ENCODE peak calls at places on chromosomes 7 and 10, in four cellular contexts. One of them, this sample, is unnamed.
A peak's percentile ranks its signal among the peaks of the same experiment; 100 is the strongest.

GRCh38 chr7:84102213-84102612 is 92.4 kb downstream of the SEMA3A start:
- DNase-seq in brain microvascular endothelial cell: no peak
- DNase-seq in Panc1: no peak
- DNase-seq in bronchial epithelial cell: peak; percentile 47
- DNase-seq in this sample: peak; percentile 67

GRCh38 chr10:70597856-70598815 is 4.4 kb downstream of the PRF1 start:
- DNase-seq in brain microvascular endothelial cell: no peak
- DNase-seq in bronchial epithelial cell: no peak
- DNase-seq in Panc1: no peak
- DNase-seq in this sample: no peak

GRCh38 chr7:142796501-142797341 is 26.0 kb downstream of the PRSS2 start:
- DNase-seq in bronchial epithelial cell: no peak
- DNase-seq in brain microvascular endothelial cell: peak; percentile 25
- DNase-seq in Panc1: no peak
- DNase-seq in this sample: no peak

GRCh38 chr10:128982179-128982915 is 484.7 kb upstream of the MGMT start:
- DNase-seq in bronchial epithelial cell: no peak
- DNase-seq in brain microvascular endothelial cell: no peak
- DNase-seq in Panc1: no peak
- DNase-seq in this sample: no peak

GRCh38 chr7:66739953-66740301 is 606 bp upstream of the RABGEF1 start:
- DNase-seq in bronchial epithelial cell: no peak
- DNase-seq in brain microvascular endothelial cell: no peak
- DNase-seq in Panc1: no peak
- DNase-seq in this sample: no peak

GRCh38 chr7:83629117-83629880 is 19.6 kb downstream of the SEMA3E start:
- DNase-seq in bronchial epithelial cell: no peak
- DNase-seq in Panc1: no peak
- DNase-seq in brain microvascular endothelial cell: no peak
- DNase-seq in this sample: no peak

GRCh38 chr7:28069788-28070187 is 110.8 kb downstream of the JAZF1 start:
- DNase-seq in brain microvascular endothelial cell: no peak
- DNase-seq in bronchial epithelial cell: no peak
- DNase-seq in Panc1: no peak
- DNase-seq in this sample: no peak

GRCh38 chr10:31112961-31113360 is 81.3 kb upstream of the ZNF438 start:
- DNase-seq in brain microvascular endothelial cell: no peak
- DNase-seq in Panc1: no peak
- DNase-seq in bronchial epithelial cell: no peak
- DNase-seq in this sample: no peak

GRCh38 chr7:93889261-93889660 is 1.3 kb downstream of the TFPI2 start:
- DNase-seq in brain microvascular endothelial cell: peak; percentile 58
- DNase-seq in bronchial epithelial cell: peak; percentile 91
- DNase-seq in Panc1: no peak
- DNase-seq in this sample: peak; percentile 78

GRCh38 chr10:60032723-60033122 is 126.4 kb upstream of the CCDC6 start:
- DNase-seq in bronchial epithelial cell: peak; percentile 67
- DNase-seq in brain microvascular endothelial cell: peak; percentile 62
- DNase-seq in Panc1: peak; percentile 38
- DNase-seq in this sample: peak; percentile 59

GRCh38 chr7:93327006-93327633 is 95.0 kb downstream of the VPS50 start:
- DNase-seq in bronchial epithelial cell: peak; percentile 90
- DNase-seq in brain microvascular endothelial cell: peak; percentile 83
- DNase-seq in Panc1: peak; percentile 15
- DNase-seq in this sample: peak; percentile 79

GRCh38 chr7:130845581-130846085 is 111.6 kb upstream of the KLF14 start:
- DNase-seq in bronchial epithelial cell: peak; percentile 96
- DNase-seq in Panc1: no peak
- DNase-seq in brain microvascular endothelial cell: peak; percentile 80
- DNase-seq in this sample: peak; percentile 90

GRCh38 chr7:27712217-27712616 is 27.7 kb upstream of the TAX1BP1 start:
- DNase-seq in brain microvascular endothelial cell: no peak
- DNase-seq in Panc1: no peak
- DNase-seq in bronchial epithelial cell: no peak
- DNase-seq in this sample: no peak

GRCh38 chr7:155466814-155467675 is 9.1 kb downstream of the EN2 start:
- DNase-seq in brain microvascular endothelial cell: no peak
- DNase-seq in Panc1: no peak
- DNase-seq in bronchial epithelial cell: no peak
- DNase-seq in this sample: no peak

DNA sequence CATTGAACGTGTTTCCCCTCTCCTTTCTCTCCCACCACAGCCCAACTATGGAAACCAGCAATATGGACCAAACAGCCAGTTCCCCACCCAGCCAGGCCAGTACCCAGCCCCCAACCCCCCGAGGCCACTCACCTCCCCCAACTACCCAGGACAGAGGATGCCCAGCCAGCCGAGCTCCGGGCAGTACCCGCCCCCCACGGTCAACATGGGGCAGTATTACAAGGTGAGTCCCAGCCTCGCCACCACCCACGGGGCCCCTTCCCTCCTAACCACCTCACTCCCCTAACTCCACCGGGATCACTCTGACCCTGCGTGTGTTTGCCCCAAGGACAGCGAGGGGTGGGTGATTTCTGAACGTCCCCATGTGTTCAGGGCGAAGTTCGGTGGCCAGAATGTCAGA is 50.8 kb upstream of the PPIF start:
- DNase-seq in bronchial epithelial cell: no peak
- DNase-seq in Panc1: no peak
- DNase-seq in brain microvascular endothelial cell: no peak
- DNase-seq in this sample: no peak
- H3K36me3 ChIP-seq in bronchial epithelial cell: peaks cover 54% of the 10 kb centered on the region
- H3K36me3 ChIP-seq in Panc1: peaks cover 2% of the 10 kb centered on the region
- H3K36me3 ChIP-seq in brain microvascular endothelial cell: peaks cover 56% of the 10 kb centered on the region
- H3K36me3 ChIP-seq in this sample: peaks cover 15% of the 10 kb centered on the region

GRCh38 chr10:47013469-47014169 is 102.4 kb downstream of the PTPN20 start:
- DNase-seq in Panc1: no peak
- DNase-seq in brain microvascular endothelial cell: no peak
- DNase-seq in bronchial epithelial cell: no peak
- DNase-seq in this sample: no peak
- TF ChIP-seq CTCF in Panc1: no peak
- TF ChIP-seq CTCF in brain microvascular endothelial cell: no peak
- TF ChIP-seq CTCF in bronchial epithelial cell: no peak
- TF ChIP-seq CTCF in this sample: no peak

DNA sequence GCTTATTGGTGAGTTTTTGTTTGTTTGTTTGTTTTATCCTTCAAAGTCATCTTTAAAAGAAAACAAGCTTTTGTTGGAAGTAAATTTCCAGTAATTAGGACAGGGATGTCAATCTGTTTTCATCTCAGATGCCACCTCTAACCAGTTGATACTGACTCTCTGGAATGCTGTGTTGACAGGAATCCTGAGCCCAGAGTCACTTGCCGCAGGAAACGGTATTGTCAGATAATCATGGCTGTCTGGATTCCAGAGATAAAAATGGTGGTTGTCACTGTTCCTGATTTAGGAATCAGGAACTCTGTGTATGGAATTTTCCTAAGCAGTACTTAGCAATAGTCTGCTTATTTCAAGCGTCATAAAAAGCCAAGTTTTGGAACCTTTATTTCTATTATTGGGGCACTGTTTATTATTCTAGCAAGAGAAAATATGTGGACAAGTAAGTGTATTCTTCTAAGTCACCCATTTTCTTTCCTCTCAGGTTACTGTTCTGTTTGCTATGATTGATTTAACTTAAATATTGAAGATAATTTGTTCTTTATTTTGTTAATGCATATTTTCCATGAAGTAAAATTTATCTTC is 39.2 kb downstream of the CDC123 start:
- DNase-seq in brain microvascular endothelial cell: peak; percentile 44
- DNase-seq in bronchial epithelial cell: peak; percentile 27
- DNase-seq in Panc1: no peak
- DNase-seq in this sample: no peak
- H3K36me3 ChIP-seq in brain microvascular endothelial cell: peaks cover 45% of the 10 kb centered on the region
- H3K36me3 ChIP-seq in bronchial epithelial cell: peaks cover 4% of the 10 kb centered on the region
- H3K36me3 ChIP-seq in Panc1: peaks cover 12% of the 10 kb centered on the region
- H3K36me3 ChIP-seq in this sample: peaks cover 45% of the 10 kb centered on the region

GRCh38 chr7:44969049-44969700 is 9.6 kb downstream of the MYO1G start:
- DNase-seq in bronchial epithelial cell: no peak
- DNase-seq in Panc1: no peak
- DNase-seq in brain microvascular endothelial cell: no peak
- DNase-seq in this sample: no peak
- TF ChIP-seq CTCF in bronchial epithelial cell: no peak
- TF ChIP-seq CTCF in Panc1: no peak
- TF ChIP-seq CTCF in brain microvascular endothelial cell: no peak
- TF ChIP-seq CTCF in this sample: no peak

GRCh38 chr7:148921189-148921588 is 37.1 kb upstream of the EZH2 start:
- DNase-seq in Panc1: no peak
- DNase-seq in brain microvascular endothelial cell: no peak
- DNase-seq in bronchial epithelial cell: no peak
- DNase-seq in this sample: no peak
- H3K36me3 ChIP-seq in Panc1: no peaks in the 10 kb centered on the region
- H3K36me3 ChIP-seq in brain microvascular endothelial cell: no peaks in the 10 kb centered on the region
- H3K36me3 ChIP-seq in bronchial epithelial cell: no peaks in the 10 kb centered on the region
- H3K36me3 ChIP-seq in this sample: no peaks in the 10 kb centered on the region

DNA sequence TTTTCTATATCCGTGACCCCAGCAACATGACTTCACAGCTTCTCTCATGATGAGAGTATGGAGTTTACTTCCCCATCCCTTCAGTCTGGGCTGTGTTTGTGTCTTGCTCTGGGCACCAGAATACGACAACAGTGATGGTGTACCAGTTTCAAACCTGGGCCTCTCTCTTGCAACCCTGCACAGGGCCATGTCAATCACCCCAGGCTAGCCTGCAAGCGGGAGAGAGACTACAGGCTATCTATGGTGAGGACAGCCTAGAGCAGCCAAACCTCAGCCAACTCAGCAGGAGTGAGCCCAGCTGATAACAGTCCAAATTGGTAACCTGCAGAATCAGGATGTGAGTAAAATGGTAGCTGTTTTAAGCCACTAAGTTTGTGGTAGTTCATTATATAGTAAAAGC is 235.8 kb downstream of the CHCHD3 start:
- DNase-seq in brain microvascular endothelial cell: no peak
- DNase-seq in bronchial epithelial cell: no peak
- DNase-seq in Panc1: no peak
- DNase-seq in this sample: no peak
- TF ChIP-seq CTCF in brain microvascular endothelial cell: no peak
- TF ChIP-seq CTCF in bronchial epithelial cell: no peak
- TF ChIP-seq CTCF in Panc1: no peak
- TF ChIP-seq CTCF in this sample: no peak

GRCh38 chr10:100185364-100186252 is at the start of gene ERLIN1:
- DNase-seq in bronchial epithelial cell: peak; percentile 74
- DNase-seq in Panc1: peak; percentile 64
- DNase-seq in brain microvascular endothelial cell: peak; percentile 80
- DNase-seq in this sample: peak; percentile 90

GRCh38 chr10:100183482-100183881 is 2.3 kb downstream of the ERLIN1 start:
- DNase-seq in Panc1: no peak
- DNase-seq in bronchial epithelial cell: peak; percentile 91
- DNase-seq in brain microvascular endothelial cell: no peak
- DNase-seq in this sample: peak; percentile 58

GRCh38 chr10:100182908-100183307 is 2.9 kb downstream of the ERLIN1 start:
- DNase-seq in bronchial epithelial cell: no peak
- DNase-seq in Panc1: no peak
- DNase-seq in brain microvascular endothelial cell: no peak
- DNase-seq in this sample: no peak

GRCh38 chr10:100184426-100185219 is 1.2 kb downstream of the ERLIN1 start:
- DNase-seq in brain microvascular endothelial cell: no peak
- DNase-seq in bronchial epithelial cell: peak; percentile 28
- DNase-seq in Panc1: no peak
- DNase-seq in this sample: peak; percentile 8

GRCh38 chr10:100182281-100182680 is 3.5 kb downstream of the ERLIN1 start:
- DNase-seq in bronchial epithelial cell: no peak
- DNase-seq in Panc1: no peak
- DNase-seq in brain microvascular endothelial cell: no peak
- DNase-seq in this sample: no peak
- H3K36me3 ChIP-seq in bronchial epithelial cell: peaks cover 6% of the 10 kb centered on the region
- H3K36me3 ChIP-seq in Panc1: peaks cover 70% of the 10 kb centered on the region
- H3K36me3 ChIP-seq in brain microvascular endothelial cell: no peaks in the 10 kb centered on the region
- H3K36me3 ChIP-seq in this sample: peaks cover 8% of the 10 kb centered on the region

GRCh38 chr7:37759519-37759918 is 76.0 kb downstream of the GPR141 start:
- DNase-seq in bronchial epithelial cell: no peak
- DNase-seq in Panc1: no peak
- DNase-seq in brain microvascular endothelial cell: no peak
- DNase-seq in this sample: no peak
- TF ChIP-seq CTCF in bronchial epithelial cell: no peak
- TF ChIP-seq CTCF in Panc1: no peak
- TF ChIP-seq CTCF in brain microvascular endothelial cell: no peak
- TF ChIP-seq CTCF in this sample: no peak

This sample was measured in mammary epithelial cell.